ENCODE peak calls at places on chromosomes 13 and 19, in ten cellular contexts. One of them, this sample, is unnamed.
A peak's percentile ranks its signal among the peaks of the same experiment; 100 is the strongest.

GRCh38 chr13:66849706-66850105 is 380.4 kb downstream of the PCDH9 start:
- DNase-seq in dorsolateral prefrontal cortex: no peak
- DNase-seq in AG10803: no peak
- DNase-seq in Calu3: no peak
- DNase-seq in Peyer's patch: no peak
- DNase-seq in progenitor cell of endocrine pancreas: no peak
- DNase-seq in lower leg skin: no peak
- DNase-seq in transverse colon: no peak
- DNase-seq in activated CD8-positive, alpha-beta T cell treated with anti-CD3 and anti-CD28 coated beads for 36 hours: no peak
- DNase-seq in type B pancreatic cell: no peak
- DNase-seq in this sample: no peak

GRCh38 chr13:44409595-44409994 is 36.0 kb downstream of the SERP2 start:
- DNase-seq in Peyer's patch: no peak
- DNase-seq in dorsolateral prefrontal cortex: no peak
- DNase-seq in lower leg skin: no peak
- DNase-seq in type B pancreatic cell: no peak
- DNase-seq in AG10803: no peak
- DNase-seq in activated CD8-positive, alpha-beta T cell treated with anti-CD3 and anti-CD28 coated beads for 36 hours: no peak
- DNase-seq in progenitor cell of endocrine pancreas: no peak
- DNase-seq in transverse colon: no peak
- DNase-seq in Calu3: no peak
- DNase-seq in this sample: no peak

GRCh38 chr13:40024962-40025714 is 369.7 kb downstream of the COG6 start:
- DNase-seq in AG10803: no peak
- DNase-seq in activated CD8-positive, alpha-beta T cell treated with anti-CD3 and anti-CD28 coated beads for 36 hours: no peak
- DNase-seq in lower leg skin: no peak
- DNase-seq in dorsolateral prefrontal cortex: no peak
- DNase-seq in transverse colon: no peak
- DNase-seq in type B pancreatic cell: no peak
- DNase-seq in Peyer's patch: no peak
- DNase-seq in progenitor cell of endocrine pancreas: no peak
- DNase-seq in Calu3: no peak
- DNase-seq in this sample: no peak

GRCh38 chr19:29308977-29309520 is 96.1 kb upstream of the UQCRFS1 start:
- DNase-seq in Peyer's patch: no peak
- DNase-seq in lower leg skin: no peak
- DNase-seq in dorsolateral prefrontal cortex: no peak
- DNase-seq in progenitor cell of endocrine pancreas: no peak
- DNase-seq in transverse colon: no peak
- DNase-seq in activated CD8-positive, alpha-beta T cell treated with anti-CD3 and anti-CD28 coated beads for 36 hours: no peak
- DNase-seq in Calu3: no peak
- DNase-seq in type B pancreatic cell: no peak
- DNase-seq in AG10803: no peak
- DNase-seq in this sample: no peak

GRCh38 chr19:3606690-3607289 is at the start of gene TBXA2R:
- DNase-seq in AG10803: peak; percentile 53
- DNase-seq in type B pancreatic cell: no peak
- DNase-seq in lower leg skin: peak; percentile 93
- DNase-seq in Calu3: peak; percentile 54
- DNase-seq in Peyer's patch: peak; percentile 67
- DNase-seq in transverse colon: peak; percentile 75
- DNase-seq in progenitor cell of endocrine pancreas: no peak
- DNase-seq in dorsolateral prefrontal cortex: no peak
- DNase-seq in activated CD8-positive, alpha-beta T cell treated with anti-CD3 and anti-CD28 coated beads for 36 hours: peak; percentile 83
- DNase-seq in this sample: no peak

GRCh38 chr19:47495478-47496372 is 11.7 kb upstream of the KPTN start:
- DNase-seq in lower leg skin: no peak
- DNase-seq in transverse colon: no peak
- DNase-seq in type B pancreatic cell: no peak
- DNase-seq in activated CD8-positive, alpha-beta T cell treated with anti-CD3 and anti-CD28 coated beads for 36 hours: no peak
- DNase-seq in AG10803: no peak
- DNase-seq in Peyer's patch: no peak
- DNase-seq in Calu3: no peak
- DNase-seq in progenitor cell of endocrine pancreas: no peak
- DNase-seq in dorsolateral prefrontal cortex: no peak
- DNase-seq in this sample: no peak

GRCh38 chr19:3358392-3358918 is 7.9 kb upstream of the NFIC start:
- DNase-seq in transverse colon: no peak
- DNase-seq in Peyer's patch: no peak
- DNase-seq in type B pancreatic cell: no peak
- DNase-seq in dorsolateral prefrontal cortex: no peak
- DNase-seq in Calu3: no peak
- DNase-seq in AG10803: no peak
- DNase-seq in activated CD8-positive, alpha-beta T cell treated with anti-CD3 and anti-CD28 coated beads for 36 hours: peak; percentile 29
- DNase-seq in lower leg skin: no peak
- DNase-seq in progenitor cell of endocrine pancreas: no peak
- DNase-seq in this sample: no peak

GRCh38 chr13:41418027-41418426 is 39.3 kb upstream of the RGCC start:
- DNase-seq in AG10803: peak; percentile 95
- DNase-seq in activated CD8-positive, alpha-beta T cell treated with anti-CD3 and anti-CD28 coated beads for 36 hours: no peak
- DNase-seq in type B pancreatic cell: no peak
- DNase-seq in transverse colon: no peak
- DNase-seq in dorsolateral prefrontal cortex: no peak
- DNase-seq in lower leg skin: no peak
- DNase-seq in progenitor cell of endocrine pancreas: no peak
- DNase-seq in Calu3: no peak
- DNase-seq in Peyer's patch: no peak
- DNase-seq in this sample: no peak

GRCh38 chr19:16325671-16326400 is 1.2 kb downstream of the KLF2 start:
- DNase-seq in transverse colon: peak; percentile 46
- DNase-seq in Calu3: peak; percentile 15
- DNase-seq in progenitor cell of endocrine pancreas: peak; percentile 38
- DNase-seq in AG10803: peak; percentile 35
- DNase-seq in activated CD8-positive, alpha-beta T cell treated with anti-CD3 and anti-CD28 coated beads for 36 hours: peak; percentile 36
- DNase-seq in type B pancreatic cell: no peak
- DNase-seq in lower leg skin: peak; percentile 91
- DNase-seq in dorsolateral prefrontal cortex: no peak
- DNase-seq in Peyer's patch: no peak
- DNase-seq in this sample: no peak

GRCh38 chr19:14434157-14434501 is 1.0 kb downstream of the PKN1 start:
- DNase-seq in progenitor cell of endocrine pancreas: no peak
- DNase-seq in AG10803: no peak
- DNase-seq in Peyer's patch: no peak
- DNase-seq in Calu3: peak; percentile 29
- DNase-seq in type B pancreatic cell: no peak
- DNase-seq in activated CD8-positive, alpha-beta T cell treated with anti-CD3 and anti-CD28 coated beads for 36 hours: peak; percentile 44
- DNase-seq in transverse colon: no peak
- DNase-seq in dorsolateral prefrontal cortex: no peak
- DNase-seq in lower leg skin: no peak
- DNase-seq in this sample: no peak

GRCh38 chr13:38417727-38418126 is 68.1 kb downstream of the UFM1 start:
- DNase-seq in type B pancreatic cell: no peak
- DNase-seq in transverse colon: no peak
- DNase-seq in lower leg skin: no peak
- DNase-seq in activated CD8-positive, alpha-beta T cell treated with anti-CD3 and anti-CD28 coated beads for 36 hours: peak; percentile 12
- DNase-seq in AG10803: peak; percentile 24
- DNase-seq in progenitor cell of endocrine pancreas: no peak
- DNase-seq in Calu3: peak; percentile 11
- DNase-seq in Peyer's patch: no peak
- DNase-seq in dorsolateral prefrontal cortex: no peak
- DNase-seq in this sample: no peak

GRCh38 chr13:104773775-104774174 is 1707.6 kb upstream of the SLC10A2 start:
- DNase-seq in activated CD8-positive, alpha-beta T cell treated with anti-CD3 and anti-CD28 coated beads for 36 hours: no peak
- DNase-seq in transverse colon: no peak
- DNase-seq in type B pancreatic cell: no peak
- DNase-seq in lower leg skin: no peak
- DNase-seq in Peyer's patch: no peak
- DNase-seq in dorsolateral prefrontal cortex: no peak
- DNase-seq in Calu3: no peak
- DNase-seq in AG10803: peak; percentile 19
- DNase-seq in progenitor cell of endocrine pancreas: no peak
- DNase-seq in this sample: no peak

GRCh38 chr13:29679357-29680050 is 84.0 kb upstream of the SLC7A1 start:
- DNase-seq in lower leg skin: no peak
- DNase-seq in Peyer's patch: peak; percentile 59
- DNase-seq in type B pancreatic cell: no peak
- DNase-seq in AG10803: no peak
- DNase-seq in activated CD8-positive, alpha-beta T cell treated with anti-CD3 and anti-CD28 coated beads for 36 hours: no peak
- DNase-seq in transverse colon: peak; percentile 38
- DNase-seq in progenitor cell of endocrine pancreas: no peak
- DNase-seq in dorsolateral prefrontal cortex: no peak
- DNase-seq in Calu3: no peak
- DNase-seq in this sample: no peak

GRCh38 chr13:111658150-111659100 is 338.0 kb downstream of the TEX29 start:
- DNase-seq in progenitor cell of endocrine pancreas: peak; percentile 2
- DNase-seq in activated CD8-positive, alpha-beta T cell treated with anti-CD3 and anti-CD28 coated beads for 36 hours: no peak
- DNase-seq in transverse colon: no peak
- DNase-seq in dorsolateral prefrontal cortex: no peak
- DNase-seq in AG10803: no peak
- DNase-seq in type B pancreatic cell: peak; percentile 51
- DNase-seq in Peyer's patch: peak; percentile 34
- DNase-seq in Calu3: no peak
- DNase-seq in lower leg skin: peak; percentile 76
- DNase-seq in this sample: peak; percentile 47

GRCh38 chr13:54445865-54446264 is 1417.3 kb downstream of the OLFM4 start:
- DNase-seq in progenitor cell of endocrine pancreas: no peak
- DNase-seq in type B pancreatic cell: no peak
- DNase-seq in dorsolateral prefrontal cortex: no peak
- DNase-seq in AG10803: no peak
- DNase-seq in transverse colon: no peak
- DNase-seq in activated CD8-positive, alpha-beta T cell treated with anti-CD3 and anti-CD28 coated beads for 36 hours: no peak
- DNase-seq in Peyer's patch: no peak
- DNase-seq in lower leg skin: no peak
- DNase-seq in Calu3: no peak
- DNase-seq in this sample: no peak

GRCh38 chr19:33389574-33390119 is 16.1 kb downstream of the CEBPG start:
- DNase-seq in activated CD8-positive, alpha-beta T cell treated with anti-CD3 and anti-CD28 coated beads for 36 hours: no peak
- DNase-seq in transverse colon: no peak
- DNase-seq in lower leg skin: peak; percentile 84
- DNase-seq in dorsolateral prefrontal cortex: peak; percentile 43
- DNase-seq in Peyer's patch: peak; percentile 56
- DNase-seq in progenitor cell of endocrine pancreas: no peak
- DNase-seq in AG10803: no peak
- DNase-seq in type B pancreatic cell: no peak
- DNase-seq in Calu3: no peak
- DNase-seq in this sample: no peak

GRCh38 chr13:28753208-28753892 is 34.6 kb upstream of the SLC46A3 start:
- DNase-seq in progenitor cell of endocrine pancreas: no peak
- DNase-seq in lower leg skin: no peak
- DNase-seq in Calu3: peak; percentile 30
- DNase-seq in dorsolateral prefrontal cortex: no peak
- DNase-seq in AG10803: peak; percentile 96
- DNase-seq in Peyer's patch: no peak
- DNase-seq in transverse colon: peak; percentile 55
- DNase-seq in type B pancreatic cell: no peak
- DNase-seq in activated CD8-positive, alpha-beta T cell treated with anti-CD3 and anti-CD28 coated beads for 36 hours: no peak
- DNase-seq in this sample: no peak

GRCh38 chr19:44607049-44607448 is 6.3 kb upstream of the IGSF23 start:
- DNase-seq in Calu3: no peak
- DNase-seq in Peyer's patch: no peak
- DNase-seq in type B pancreatic cell: no peak
- DNase-seq in progenitor cell of endocrine pancreas: no peak
- DNase-seq in activated CD8-positive, alpha-beta T cell treated with anti-CD3 and anti-CD28 coated beads for 36 hours: no peak
- DNase-seq in transverse colon: no peak
- DNase-seq in dorsolateral prefrontal cortex: no peak
- DNase-seq in AG10803: peak; percentile 37
- DNase-seq in lower leg skin: no peak
- DNase-seq in this sample: no peak

GRCh38 chr13:26476111-26476743 is 81.3 kb upstream of the WASF3 start:
- DNase-seq in lower leg skin: no peak
- DNase-seq in dorsolateral prefrontal cortex: no peak
- DNase-seq in transverse colon: no peak
- DNase-seq in activated CD8-positive, alpha-beta T cell treated with anti-CD3 and anti-CD28 coated beads for 36 hours: no peak
- DNase-seq in Calu3: no peak
- DNase-seq in type B pancreatic cell: no peak
- DNase-seq in AG10803: peak; percentile 71
- DNase-seq in Peyer's patch: peak; percentile 53
- DNase-seq in progenitor cell of endocrine pancreas: no peak
- DNase-seq in this sample: peak; percentile 36

GRCh38 chr19:18499055-18499775 is 22.7 kb downstream of the ELL start:
- DNase-seq in lower leg skin: no peak
- DNase-seq in AG10803: no peak
- DNase-seq in progenitor cell of endocrine pancreas: no peak
- DNase-seq in transverse colon: no peak
- DNase-seq in Calu3: no peak
- DNase-seq in Peyer's patch: no peak
- DNase-seq in type B pancreatic cell: no peak
- DNase-seq in dorsolateral prefrontal cortex: no peak
- DNase-seq in activated CD8-positive, alpha-beta T cell treated with anti-CD3 and anti-CD28 coated beads for 36 hours: no peak
- DNase-seq in this sample: no peak
- TF ChIP-seq CTCF in lower leg skin: no peak
- TF ChIP-seq CTCF in AG10803: no peak
- TF ChIP-seq CTCF in progenitor cell of endocrine pancreas: no peak
- TF ChIP-seq CTCF in transverse colon: no peak
- TF ChIP-seq CTCF in Calu3: no peak
- TF ChIP-seq CTCF in Peyer's patch: no peak
- TF ChIP-seq CTCF in type B pancreatic cell: no peak
- TF ChIP-seq CTCF in dorsolateral prefrontal cortex: no peak
- TF ChIP-seq CTCF in activated CD8-positive, alpha-beta T cell treated with anti-CD3 and anti-CD28 coated beads for 36 hours: no peak
- TF ChIP-seq CTCF in this sample: no peak

DNA sequence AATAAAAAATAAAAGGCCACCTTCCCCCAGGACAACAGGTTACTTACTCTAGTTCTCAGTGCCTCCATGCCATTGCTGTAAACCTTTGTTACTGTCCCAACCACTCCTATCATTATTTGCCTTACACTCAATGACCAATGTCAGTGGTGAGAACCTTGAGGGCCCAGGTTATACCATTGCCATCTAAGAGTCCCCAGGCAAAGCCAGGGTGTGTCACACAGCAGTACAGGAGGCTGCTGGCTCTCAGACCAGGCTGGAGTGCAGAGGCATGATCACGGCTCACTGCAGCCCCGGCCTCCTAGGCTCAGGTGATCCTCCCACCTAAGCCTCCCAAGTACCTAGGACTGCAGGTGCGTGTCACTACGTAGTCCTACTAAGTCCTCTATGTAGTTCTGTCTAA is 6.1 kb downstream of the ELAVL1 start:
- DNase-seq in transverse colon: no peak
- DNase-seq in Peyer's patch: no peak
- DNase-seq in AG10803: no peak
- DNase-seq in lower leg skin: no peak
- DNase-seq in type B pancreatic cell: no peak
- DNase-seq in dorsolateral prefrontal cortex: no peak
- DNase-seq in Calu3: no peak
- DNase-seq in activated CD8-positive, alpha-beta T cell treated with anti-CD3 and anti-CD28 coated beads for 36 hours: no peak
- DNase-seq in progenitor cell of endocrine pancreas: no peak
- DNase-seq in this sample: no peak
- TF ChIP-seq CTCF in transverse colon: no peak
- TF ChIP-seq CTCF in Peyer's patch: no peak
- TF ChIP-seq CTCF in AG10803: no peak
- TF ChIP-seq CTCF in lower leg skin: no peak
- TF ChIP-seq CTCF in type B pancreatic cell: no peak
- TF ChIP-seq CTCF in dorsolateral prefrontal cortex: no peak
- TF ChIP-seq CTCF in Calu3: no peak
- TF ChIP-seq CTCF in activated CD8-positive, alpha-beta T cell treated with anti-CD3 and anti-CD28 coated beads for 36 hours: no peak
- TF ChIP-seq CTCF in progenitor cell of endocrine pancreas: no peak
- TF ChIP-seq CTCF in this sample: no peak

GRCh38 chr13:20132052-20132634 is 28.7 kb downstream of the GJA3 start:
- DNase-seq in Calu3: no peak
- DNase-seq in dorsolateral prefrontal cortex: no peak
- DNase-seq in progenitor cell of endocrine pancreas: no peak
- DNase-seq in AG10803: no peak
- DNase-seq in transverse colon: no peak
- DNase-seq in type B pancreatic cell: peak; percentile 51
- DNase-seq in lower leg skin: no peak
- DNase-seq in Peyer's patch: no peak
- DNase-seq in activated CD8-positive, alpha-beta T cell treated with anti-CD3 and anti-CD28 coated beads for 36 hours: no peak
- DNase-seq in this sample: no peak
- TF ChIP-seq CTCF in Calu3: no peak
- TF ChIP-seq CTCF in dorsolateral prefrontal cortex: no peak
- TF ChIP-seq CTCF in progenitor cell of endocrine pancreas: no peak
- TF ChIP-seq CTCF in AG10803: no peak
- TF ChIP-seq CTCF in transverse colon: no peak
- TF ChIP-seq CTCF in type B pancreatic cell: no peak
- TF ChIP-seq CTCF in lower leg skin: no peak
- TF ChIP-seq CTCF in Peyer's patch: no peak
- TF ChIP-seq CTCF in activated CD8-positive, alpha-beta T cell treated with anti-CD3 and anti-CD28 coated beads for 36 hours: no peak
- TF ChIP-seq CTCF in this sample: no peak

GRCh38 chr19:35045667-35046300 is 4.3 kb downstream of the HPN start:
- DNase-seq in progenitor cell of endocrine pancreas: no peak
- DNase-seq in AG10803: peak; percentile 45
- DNase-seq in Calu3: no peak
- DNase-seq in activated CD8-positive, alpha-beta T cell treated with anti-CD3 and anti-CD28 coated beads for 36 hours: peak; percentile 70
- DNase-seq in type B pancreatic cell: no peak
- DNase-seq in transverse colon: no peak
- DNase-seq in lower leg skin: no peak
- DNase-seq in Peyer's patch: no peak
- DNase-seq in dorsolateral prefrontal cortex: no peak
- DNase-seq in this sample: no peak
- TF ChIP-seq CTCF in progenitor cell of endocrine pancreas: no peak
- TF ChIP-seq CTCF in AG10803: peak; percentile 50
- TF ChIP-seq CTCF in Calu3: peak; percentile 40
- TF ChIP-seq CTCF in activated CD8-positive, alpha-beta T cell treated with anti-CD3 and anti-CD28 coated beads for 36 hours: peak; percentile 49
- TF ChIP-seq CTCF in type B pancreatic cell: peak; percentile 46
- TF ChIP-seq CTCF in transverse colon: no peak
- TF ChIP-seq CTCF in lower leg skin: no peak
- TF ChIP-seq CTCF in Peyer's patch: peak; percentile 13
- TF ChIP-seq CTCF in dorsolateral prefrontal cortex: peak; percentile 52
- TF ChIP-seq CTCF in this sample: peak; percentile 38